ENCODE peak calls at places on chromosomes 3 and 15, in six cellular contexts. H, M, U, G, S and F are unnamed samples.

GRCh38 chr3:157423337-157423736 is 13.3 kb upstream of the PTX3 start:
- DNase-seq in H (no peak), M (no peak), S (no peak), U (no peak), G (no peak), F (no peak)

GRCh38 chr3:105836533-105836932 is 32.3 kb downstream of the CBLB start:
- DNase-seq in S (no peak), G (no peak), M (no peak), H (no peak), U (no peak), F (no peak)

GRCh38 chr15:86355798-86356197 is 276.1 kb downstream of the AGBL1 start:
- DNase-seq in S (peak; percentile 13), M (no peak), H (no peak), G (no peak), U (no peak), F (no peak)

GRCh38 chr3:38171622-38172021 is 6.3 kb downstream of the OXSR1 start:
- DNase-seq in U (no peak), H (no peak), S (no peak), G (no peak), M (no peak), F (no peak)

GRCh38 chr15:37837276-37837675 is 97.2 kb upstream of the TMCO5A start:
- DNase-seq in U (no peak), S (no peak), G (no peak), H (no peak), M (no peak), F (no peak)

GRCh38 chr3:118936811-118937210 is 97.8 kb downstream of the IGSF11 start:
- DNase-seq in H (no peak), U (no peak), S (no peak), G (no peak), M (no peak), F (no peak)

GRCh38 chr15:99574048-99574447 is 8.3 kb downstream of the MEF2A start:
- DNase-seq in S (no peak), U (no peak), M (no peak), H (no peak), G (no peak), F (no peak)

GRCh38 chr3:21962456-21962855 is 211.4 kb upstream of the ZNF385D start:
- DNase-seq in H (no peak), S (no peak), M (no peak), U (no peak), G (no peak), F (no peak)

GRCh38 chr15:101579766-101580165 is 72.4 kb downstream of the TM2D3 start:
- DNase-seq in H (no peak), M (no peak), G (no peak), U (no peak), S (no peak), F (no peak)

GRCh38 chr3:94221829-94222228 is 159.0 kb downstream of the NSUN3 start:
- DNase-seq in U (no peak), M (no peak), S (no peak), H (no peak), G (no peak), F (no peak)

GRCh38 chr3:53226841-53227407 is 28.9 kb downstream of the TKT start:
- DNase-seq in G (no peak), H (no peak), S (no peak), U (no peak), M (no peak), F (no peak)

GRCh38 chr3:183892610-183893214 is 8.0 kb upstream of the PARL start:
- DNase-seq in S (no peak), U (no peak), H (no peak), M (no peak), G (no peak), F (no peak)

GRCh38 chr15:101206173-101206572 is 45.7 kb downstream of the CHSY1 start:
- DNase-seq in M (no peak), S (no peak), U (no peak), G (peak; percentile 18), H (no peak), F (no peak)

GRCh38 chr3:180253283-180253682 is 216.5 kb upstream of the PEX5L start:
- DNase-seq in U (no peak), M (no peak), G (no peak), H (no peak), S (no peak), F (no peak)

GRCh38 chr3:16536996-16537395 is 23.5 kb upstream of the RFTN1 start:
- DNase-seq in G (no peak), U (no peak), M (no peak), H (no peak), S (no peak), F (no peak)

GRCh38 chr3:195020921-195021320 is 250.0 kb downstream of the XXYLT1 start:
- DNase-seq in M (no peak), U (no peak), H (no peak), S (no peak), G (no peak), F (no peak)

GRCh38 chr3:179653106-179653776 is 401 bp downstream of the USP13 start:
- DNase-seq in U (peak; percentile 65), G (peak; percentile 27), S (peak; percentile 79), M (peak; percentile 78), H (peak; percentile 60), F (peak; percentile 71)

GRCh38 chr15:99006146-99006545 is 1.4 kb downstream of the PGPEP1L start:
- DNase-seq in G (no peak), U (no peak), H (no peak), S (no peak), M (no peak), F (no peak)

GRCh38 chr15:71627604-71628003 is 182.8 kb upstream of the NR2E3 start:
- DNase-seq in S (no peak), G (no peak), H (no peak), M (no peak), U (no peak), F (no peak)

GRCh38 chr3:43388188-43388587 is 101.8 kb downstream of the SNRK start:
- DNase-seq in H (no peak), U (peak; percentile 56), G (no peak), M (no peak), S (no peak), F (no peak)

GRCh38 chr15:70799667-70800450 is 36.5 kb upstream of the UACA start:
- DNase-seq in H (peak; percentile 34), M (no peak), G (no peak), U (no peak), S (no peak), F (peak; percentile 82)

GRCh38 chr3:29642393-29643033 is 361.6 kb downstream of the RBMS3 start:
- DNase-seq in M (no peak), G (no peak), S (no peak), U (no peak), H (no peak), F (no peak)

GRCh38 chr3:153252963-153253362 is 90.9 kb downstream of the RAP2B start:
- DNase-seq in M (no peak), H (no peak), G (no peak), U (no peak), S (no peak), F (no peak)

GRCh38 chr15:38867556-38867955 is 302.9 kb upstream of the RASGRP1 start:
- DNase-seq in S (no peak), U (no peak), G (no peak), M (no peak), H (no peak), F (no peak)

GRCh38 chr3:65830948-65831732 is 207.6 kb downstream of the MAGI1 start:
- DNase-seq in G (no peak), M (no peak), H (no peak), S (no peak), U (no peak), F (no peak)

GRCh38 chr3:186110975-186111974 is 2.4 kb upstream of the ETV5 start:
- DNase-seq in M (no peak), S (no peak), G (no peak), H (no peak), U (no peak), F (no peak)
- H3K27me3 ChIP-seq in M (peaks cover 32% of the 10 kb centered on the region), S (peaks cover 76% of the 10 kb centered on the region), G (peaks cover 57% of the 10 kb centered on the region), H (no peaks in the 10 kb centered on the region), U (no peaks in the 10 kb centered on the region), F (no peaks in the 10 kb centered on the region)

DNA sequence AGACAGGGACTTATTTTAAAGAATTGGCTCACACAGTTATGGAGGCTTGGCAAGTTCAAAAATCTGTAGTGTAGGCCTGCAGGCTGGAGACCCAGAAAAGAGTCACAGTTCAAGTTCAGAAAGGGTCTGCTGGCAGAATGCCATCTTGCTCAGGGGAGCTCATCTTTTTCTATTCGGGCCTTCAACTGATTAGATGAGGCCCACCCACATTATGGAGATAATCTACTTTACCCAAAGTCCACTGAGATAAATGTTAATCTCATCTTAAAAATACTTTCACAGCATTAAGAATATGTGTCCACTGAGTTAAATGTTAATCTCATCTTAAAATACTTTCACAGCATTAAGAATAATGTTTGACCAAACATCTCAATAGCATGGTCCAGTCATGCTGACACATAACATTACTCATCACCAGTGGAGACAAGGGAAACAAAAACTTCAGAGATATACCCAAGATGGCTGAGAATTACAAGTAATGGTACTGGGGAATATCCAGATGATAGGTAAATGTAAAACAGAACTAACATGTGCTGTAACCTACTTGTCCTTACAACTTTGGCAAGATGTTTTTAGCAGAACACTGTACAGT is 74.3 kb upstream of the STAC start:
- DNase-seq in S (no peak), G (no peak), M (no peak), U (no peak), H (no peak), F (no peak)
- H3K27ac ChIP-seq in S (no peak overlapping the region), G (no peak overlapping the region), M (no peak overlapping the region), U (no peak overlapping the region), H (no peak overlapping the region), F (no peak overlapping the region)

DNA sequence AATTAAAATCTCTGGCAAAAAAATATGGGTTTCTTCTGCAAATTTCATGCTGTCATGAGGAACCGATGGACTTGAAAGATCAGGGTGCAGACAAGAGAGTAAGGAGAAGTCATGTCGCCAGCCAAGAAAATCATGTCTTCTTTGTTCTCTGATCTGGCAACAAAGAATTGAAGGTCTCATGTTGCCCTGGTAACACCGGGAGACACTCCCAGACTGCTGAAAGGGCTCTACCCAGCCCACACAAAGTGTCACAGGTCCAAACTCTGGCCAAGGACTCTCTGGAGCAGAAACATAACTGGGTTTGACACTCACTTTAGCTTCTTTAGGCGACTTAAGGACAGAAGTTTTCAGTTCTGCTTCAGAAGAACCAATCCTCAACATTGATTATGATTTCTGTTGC is 42.8 kb downstream of the SIDT1 start:
- DNase-seq in H (no peak), M (no peak), U (no peak), S (peak; percentile 32), G (no peak), F (no peak)
- H3K27me3 ChIP-seq in H (no peaks in the 10 kb centered on the region), M (peaks cover 34% of the 10 kb centered on the region), U (no peaks in the 10 kb centered on the region), S (no peaks in the 10 kb centered on the region), G (no peaks in the 10 kb centered on the region), F (no peaks in the 10 kb centered on the region)

GRCh38 chr15:91566116-91566515 is 287.4 kb upstream of the SLCO3A1 start:
- DNase-seq in G (no peak), S (no peak), H (no peak), M (no peak), U (no peak), F (no peak)

GRCh38 chr15:91559066-91559465 is 294.4 kb upstream of the SLCO3A1 start:
- DNase-seq in M (no peak), S (no peak), G (no peak), U (no peak), H (no peak), F (no peak)

GRCh38 chr15:91568036-91568435 is 285.5 kb upstream of the SLCO3A1 start:
- DNase-seq in G (no peak), U (no peak), S (no peak), M (no peak), H (no peak), F (no peak)

GRCh38 chr15:91561371-91562100 is 292.0 kb upstream of the SLCO3A1 start:
- DNase-seq in G (no peak), S (no peak), M (no peak), U (no peak), H (no peak), F (no peak)

GRCh38 chr15:91562698-91563097 is 290.8 kb upstream of the SLCO3A1 start:
- DNase-seq in U (no peak), S (no peak), M (no peak), H (no peak), G (no peak), F (no peak)
- H3K27ac ChIP-seq in U (no peak overlapping the region), S (no peak overlapping the region), M (no peak overlapping the region), H (no peak overlapping the region), G (no peak overlapping the region), F (no peak overlapping the region)